ENCODE peak calls at places on chromosomes 12 and 14, in ten cellular contexts. One of them, this sample, is unnamed.

GRCh38 chr14:61452452-61452851 is 131.1 kb downstream of the PRKCH start:
- DNase-seq in A673: no peak
- DNase-seq in SK-N-SH: no peak
- DNase-seq in CD8-positive, alpha-beta T cell: peak
- DNase-seq in pancreas: no peak
- DNase-seq in fibroblast of lung: no peak
- DNase-seq in left ventricle myocardium inferior: no peak
- DNase-seq in neural progenitor cell: no peak
- DNase-seq in H1: no peak
- DNase-seq in heart left ventricle: no peak
- DNase-seq in this sample: no peak

GRCh38 chr14:92698393-92698792 is 50.0 kb downstream of the LGMN start:
- DNase-seq in neural progenitor cell: no peak
- DNase-seq in left ventricle myocardium inferior: no peak
- DNase-seq in SK-N-SH: no peak
- DNase-seq in fibroblast of lung: no peak
- DNase-seq in CD8-positive, alpha-beta T cell: no peak
- DNase-seq in pancreas: no peak
- DNase-seq in heart left ventricle: no peak
- DNase-seq in A673: no peak
- DNase-seq in H1: no peak
- DNase-seq in this sample: no peak

GRCh38 chr12:96233941-96234461 is 39.8 kb downstream of the ELK3 start:
- DNase-seq in SK-N-SH: peak
- DNase-seq in A673: no peak
- DNase-seq in heart left ventricle: peak
- DNase-seq in CD8-positive, alpha-beta T cell: no peak
- DNase-seq in neural progenitor cell: no peak
- DNase-seq in fibroblast of lung: peak
- DNase-seq in left ventricle myocardium inferior: peak
- DNase-seq in pancreas: no peak
- DNase-seq in H1: no peak
- DNase-seq in this sample: peak

GRCh38 chr14:101889898-101890297 is 74.5 kb upstream of the DYNC1H1 start:
- DNase-seq in heart left ventricle: no peak
- DNase-seq in A673: no peak
- DNase-seq in pancreas: no peak
- DNase-seq in SK-N-SH: no peak
- DNase-seq in H1: no peak
- DNase-seq in fibroblast of lung: peak
- DNase-seq in CD8-positive, alpha-beta T cell: no peak
- DNase-seq in left ventricle myocardium inferior: no peak
- DNase-seq in neural progenitor cell: no peak
- DNase-seq in this sample: no peak

GRCh38 chr12:32083489-32083888 is 23.2 kb upstream of the BICD1 start:
- DNase-seq in CD8-positive, alpha-beta T cell: no peak
- DNase-seq in pancreas: no peak
- DNase-seq in neural progenitor cell: no peak
- DNase-seq in H1: no peak
- DNase-seq in A673: peak
- DNase-seq in fibroblast of lung: peak
- DNase-seq in SK-N-SH: no peak
- DNase-seq in heart left ventricle: no peak
- DNase-seq in left ventricle myocardium inferior: no peak
- DNase-seq in this sample: no peak

GRCh38 chr14:33291529-33292104 is 352.9 kb downstream of the NPAS3 start:
- DNase-seq in left ventricle myocardium inferior: no peak
- DNase-seq in A673: no peak
- DNase-seq in fibroblast of lung: no peak
- DNase-seq in SK-N-SH: no peak
- DNase-seq in neural progenitor cell: no peak
- DNase-seq in CD8-positive, alpha-beta T cell: no peak
- DNase-seq in heart left ventricle: no peak
- DNase-seq in pancreas: no peak
- DNase-seq in H1: no peak
- DNase-seq in this sample: no peak

GRCh38 chr12:94404854-94405253 is 54.8 kb downstream of the CEP83 start:
- DNase-seq in heart left ventricle: no peak
- DNase-seq in A673: no peak
- DNase-seq in H1: no peak
- DNase-seq in SK-N-SH: no peak
- DNase-seq in CD8-positive, alpha-beta T cell: no peak
- DNase-seq in neural progenitor cell: no peak
- DNase-seq in left ventricle myocardium inferior: no peak
- DNase-seq in fibroblast of lung: no peak
- DNase-seq in pancreas: no peak
- DNase-seq in this sample: no peak

GRCh38 chr12:72203764-72204335 is 68.3 kb upstream of the TRHDE start:
- DNase-seq in neural progenitor cell: no peak
- DNase-seq in fibroblast of lung: no peak
- DNase-seq in left ventricle myocardium inferior: no peak
- DNase-seq in A673: no peak
- DNase-seq in SK-N-SH: no peak
- DNase-seq in H1: no peak
- DNase-seq in CD8-positive, alpha-beta T cell: no peak
- DNase-seq in pancreas: no peak
- DNase-seq in heart left ventricle: no peak
- DNase-seq in this sample: no peak

GRCh38 chr12:109863961-109864712 is 16.2 kb downstream of the GLTP start:
- DNase-seq in SK-N-SH: no peak
- DNase-seq in fibroblast of lung: peak
- DNase-seq in left ventricle myocardium inferior: no peak
- DNase-seq in heart left ventricle: no peak
- DNase-seq in pancreas: peak
- DNase-seq in A673: no peak
- DNase-seq in H1: no peak
- DNase-seq in CD8-positive, alpha-beta T cell: no peak
- DNase-seq in neural progenitor cell: no peak
- DNase-seq in this sample: no peak

GRCh38 chr12:121990692-121991603 is 30.7 kb upstream of the BCL7A start:
- DNase-seq in A673: no peak
- DNase-seq in H1: no peak
- DNase-seq in CD8-positive, alpha-beta T cell: no peak
- DNase-seq in fibroblast of lung: peak
- DNase-seq in heart left ventricle: no peak
- DNase-seq in neural progenitor cell: no peak
- DNase-seq in pancreas: no peak
- DNase-seq in SK-N-SH: no peak
- DNase-seq in left ventricle myocardium inferior: no peak
- DNase-seq in this sample: no peak

GRCh38 chr12:119118625-119119024 is 60.1 kb upstream of the HSPB8 start:
- DNase-seq in pancreas: no peak
- DNase-seq in CD8-positive, alpha-beta T cell: no peak
- DNase-seq in fibroblast of lung: no peak
- DNase-seq in neural progenitor cell: no peak
- DNase-seq in A673: no peak
- DNase-seq in SK-N-SH: no peak
- DNase-seq in left ventricle myocardium inferior: no peak
- DNase-seq in H1: no peak
- DNase-seq in heart left ventricle: no peak
- DNase-seq in this sample: no peak

DNA sequence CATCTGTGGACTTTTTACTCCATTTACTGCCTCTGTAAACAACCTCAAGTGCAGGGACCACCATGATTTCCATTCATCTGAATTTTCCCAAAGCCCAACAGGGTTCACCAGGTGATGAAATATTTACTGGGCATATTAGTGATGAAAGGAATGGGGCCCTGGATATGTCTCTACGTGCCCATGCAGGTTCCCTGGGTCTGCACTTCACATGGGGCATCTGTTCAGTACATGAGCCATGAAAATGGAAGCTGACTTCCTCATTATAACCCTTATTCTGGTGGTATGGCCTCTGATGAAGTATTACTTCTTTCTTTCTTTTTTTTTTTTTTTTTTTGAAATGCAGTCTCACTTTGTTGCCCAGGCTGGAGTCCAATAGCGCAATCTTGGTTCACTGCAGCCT is 26.5 kb upstream of the CORO1C start:
- DNase-seq in A673: no peak
- DNase-seq in left ventricle myocardium inferior: no peak
- DNase-seq in neural progenitor cell: no peak
- DNase-seq in heart left ventricle: no peak
- DNase-seq in CD8-positive, alpha-beta T cell: no peak
- DNase-seq in H1: no peak
- DNase-seq in fibroblast of lung: no peak
- DNase-seq in SK-N-SH: no peak
- DNase-seq in pancreas: no peak
- DNase-seq in this sample: no peak
- H3K27ac ChIP-seq in A673: no peak
- H3K27ac ChIP-seq in left ventricle myocardium inferior: no peak
- H3K27ac ChIP-seq in neural progenitor cell: no peak
- H3K27ac ChIP-seq in heart left ventricle: no peak
- H3K27ac ChIP-seq in CD8-positive, alpha-beta T cell: no peak
- H3K27ac ChIP-seq in H1: no peak
- H3K27ac ChIP-seq in fibroblast of lung: no peak
- H3K27ac ChIP-seq in SK-N-SH: no peak
- H3K27ac ChIP-seq in pancreas: no peak
- H3K27ac ChIP-seq in this sample: no peak

GRCh38 chr14:58297762-58298476 is 436 bp upstream of the ARID4A start:
- DNase-seq in H1: peak
- DNase-seq in left ventricle myocardium inferior: peak
- DNase-seq in A673: peak
- DNase-seq in CD8-positive, alpha-beta T cell: peak
- DNase-seq in neural progenitor cell: peak
- DNase-seq in SK-N-SH: peak
- DNase-seq in fibroblast of lung: peak
- DNase-seq in heart left ventricle: peak
- DNase-seq in pancreas: peak
- DNase-seq in this sample: peak
- TF ChIP-seq CTCF in H1: no peak
- TF ChIP-seq CTCF in left ventricle myocardium inferior: peak
- TF ChIP-seq CTCF in A673: no peak
- TF ChIP-seq CTCF in CD8-positive, alpha-beta T cell: no peak
- TF ChIP-seq CTCF in neural progenitor cell: no peak
- TF ChIP-seq CTCF in SK-N-SH: peak
- TF ChIP-seq CTCF in fibroblast of lung: no peak
- TF ChIP-seq CTCF in heart left ventricle: no peak
- TF ChIP-seq CTCF in pancreas: no peak
- TF ChIP-seq CTCF in this sample: no peak

GRCh38 chr12:116538682-116539264 is 20.4 kb upstream of the MAP1LC3B2 start:
- DNase-seq in pancreas: no peak
- DNase-seq in CD8-positive, alpha-beta T cell: no peak
- DNase-seq in neural progenitor cell: no peak
- DNase-seq in fibroblast of lung: no peak
- DNase-seq in SK-N-SH: no peak
- DNase-seq in left ventricle myocardium inferior: no peak
- DNase-seq in heart left ventricle: no peak
- DNase-seq in H1: no peak
- DNase-seq in A673: no peak
- DNase-seq in this sample: no peak
- H3K27ac ChIP-seq in pancreas: no peak
- H3K27ac ChIP-seq in CD8-positive, alpha-beta T cell: no peak
- H3K27ac ChIP-seq in neural progenitor cell: no peak
- H3K27ac ChIP-seq in fibroblast of lung: no peak
- H3K27ac ChIP-seq in SK-N-SH: peak
- H3K27ac ChIP-seq in left ventricle myocardium inferior: peak
- H3K27ac ChIP-seq in heart left ventricle: no peak
- H3K27ac ChIP-seq in H1: no peak
- H3K27ac ChIP-seq in A673: no peak
- H3K27ac ChIP-seq in this sample: peak

DNA sequence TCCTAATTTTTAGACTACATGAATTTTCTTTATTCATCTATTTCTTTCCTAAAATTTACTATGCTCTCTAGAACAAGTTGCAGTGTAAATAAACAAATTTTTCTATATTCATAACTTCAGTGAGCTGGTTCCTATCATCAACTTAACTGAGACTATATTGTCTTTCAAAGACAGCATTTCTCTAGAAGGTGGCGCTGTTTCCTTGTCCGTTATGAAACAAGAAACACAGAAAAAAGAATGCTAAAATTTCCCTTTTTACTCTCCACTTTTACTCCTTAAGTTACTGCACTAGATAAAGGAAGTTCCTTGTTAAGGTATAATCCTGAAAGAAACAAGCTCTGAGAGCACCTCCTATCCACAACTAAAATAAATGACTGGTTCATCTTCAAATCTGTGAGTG is 8.2 kb upstream of the CLEC2A start:
- DNase-seq in pancreas: no peak
- DNase-seq in heart left ventricle: no peak
- DNase-seq in left ventricle myocardium inferior: no peak
- DNase-seq in CD8-positive, alpha-beta T cell: no peak
- DNase-seq in A673: peak
- DNase-seq in neural progenitor cell: peak
- DNase-seq in fibroblast of lung: peak
- DNase-seq in SK-N-SH: no peak
- DNase-seq in H1: no peak
- DNase-seq in this sample: no peak
- TF ChIP-seq CTCF in pancreas: no peak
- TF ChIP-seq CTCF in heart left ventricle: no peak
- TF ChIP-seq CTCF in left ventricle myocardium inferior: no peak
- TF ChIP-seq CTCF in CD8-positive, alpha-beta T cell: peak
- TF ChIP-seq CTCF in A673: peak
- TF ChIP-seq CTCF in neural progenitor cell: peak
- TF ChIP-seq CTCF in fibroblast of lung: peak
- TF ChIP-seq CTCF in SK-N-SH: peak
- TF ChIP-seq CTCF in H1: no peak
- TF ChIP-seq CTCF in this sample: no peak